ENCODE peak calls at places on chromosomes 12 and 14, in six cellular contexts. N is K562, P is HepG2, V is thyroid gland, W is ovary, T is uterus. Q is an unnamed sample.

GRCh38 chr14:55254581-55254980 is 16.6 kb upstream of the FBXO34 start:
- DNase-seq in N (no peak), P (no peak), V (no peak), W (no peak), T (no peak), Q (no peak)

GRCh38 chr14:34851395-34851794 is 23.8 kb downstream of the BAZ1A start:
- DNase-seq in N (no peak), P (no peak), V (no peak), W (no peak), T (no peak), Q (no peak)

GRCh38 chr14:43803076-43803689 is 703.9 kb downstream of the FSCB start:
- DNase-seq in N (no peak), P (no peak), V (no peak), W (no peak), T (no peak), Q (no peak)

GRCh38 chr14:93103392-93104080 is 12.2 kb downstream of the ITPK1 start:
- DNase-seq in N (no peak), P (no peak), V (peak), W (no peak), T (no peak), Q (no peak)

GRCh38 chr12:48004039-48004940 is at the start of gene COL2A1:
- DNase-seq in N (no peak), P (no peak), V (peak), W (no peak), T (no peak), Q (no peak)

GRCh38 chr12:110314308-110314707 is 33.3 kb downstream of the ATP2A2 start:
- DNase-seq in N (no peak), P (peak), V (no peak), W (no peak), T (no peak), Q (no peak)

GRCh38 chr12:69405466-69405865 is 45.9 kb downstream of the YEATS4 start:
- DNase-seq in N (no peak), P (peak), V (no peak), W (no peak), T (peak), Q (no peak)

GRCh38 chr14:105076805-105077648 is 11.8 kb upstream of the GPR132 start:
- DNase-seq in N (no peak), P (no peak), V (no peak), W (no peak), T (no peak), Q (no peak)

GRCh38 chr12:25352078-25352918 is 101.6 kb upstream of the KRAS start:
- DNase-seq in N (no peak), P (no peak), V (no peak), W (no peak), T (no peak), Q (no peak)

GRCh38 chr14:57025456-57025855 is 215.2 kb upstream of the OTX2 start:
- DNase-seq in N (peak), P (no peak), V (no peak), W (no peak), T (no peak), Q (no peak)

GRCh38 chr12:87150969-87151662 is 878.1 kb downstream of the C12orf50 start:
- DNase-seq in N (no peak), P (no peak), V (no peak), W (no peak), T (no peak), Q (no peak)

GRCh38 chr12:51662728-51663154 is 71.7 kb downstream of the SCN8A start:
- DNase-seq in N (no peak), P (peak), V (no peak), W (no peak), T (no peak), Q (no peak)

GRCh38 chr12:69630191-69630590 is 19.5 kb upstream of the LRRC10 start:
- DNase-seq in N (peak), P (peak), V (no peak), W (no peak), T (no peak), Q (no peak)

GRCh38 chr12:106074706-106075392 is 63.9 kb downstream of the NUAK1 start:
- DNase-seq in N (no peak), P (no peak), V (no peak), W (no peak), T (no peak), Q (no peak)

GRCh38 chr12:27969011-27969900 is 3.3 kb downstream of the PTHLH start:
- DNase-seq in N (no peak), P (no peak), V (peak), W (no peak), T (peak), Q (peak)

GRCh38 chr12:108634225-108634795 is 616 bp upstream of the SELPLG start:
- DNase-seq in N (peak), P (no peak), V (no peak), W (peak), T (no peak), Q (no peak)

GRCh38 chr14:53391156-53391555 is 238.0 kb upstream of the DDHD1 start:
- DNase-seq in N (no peak), P (peak), V (no peak), W (no peak), T (peak), Q (no peak)

DNA sequence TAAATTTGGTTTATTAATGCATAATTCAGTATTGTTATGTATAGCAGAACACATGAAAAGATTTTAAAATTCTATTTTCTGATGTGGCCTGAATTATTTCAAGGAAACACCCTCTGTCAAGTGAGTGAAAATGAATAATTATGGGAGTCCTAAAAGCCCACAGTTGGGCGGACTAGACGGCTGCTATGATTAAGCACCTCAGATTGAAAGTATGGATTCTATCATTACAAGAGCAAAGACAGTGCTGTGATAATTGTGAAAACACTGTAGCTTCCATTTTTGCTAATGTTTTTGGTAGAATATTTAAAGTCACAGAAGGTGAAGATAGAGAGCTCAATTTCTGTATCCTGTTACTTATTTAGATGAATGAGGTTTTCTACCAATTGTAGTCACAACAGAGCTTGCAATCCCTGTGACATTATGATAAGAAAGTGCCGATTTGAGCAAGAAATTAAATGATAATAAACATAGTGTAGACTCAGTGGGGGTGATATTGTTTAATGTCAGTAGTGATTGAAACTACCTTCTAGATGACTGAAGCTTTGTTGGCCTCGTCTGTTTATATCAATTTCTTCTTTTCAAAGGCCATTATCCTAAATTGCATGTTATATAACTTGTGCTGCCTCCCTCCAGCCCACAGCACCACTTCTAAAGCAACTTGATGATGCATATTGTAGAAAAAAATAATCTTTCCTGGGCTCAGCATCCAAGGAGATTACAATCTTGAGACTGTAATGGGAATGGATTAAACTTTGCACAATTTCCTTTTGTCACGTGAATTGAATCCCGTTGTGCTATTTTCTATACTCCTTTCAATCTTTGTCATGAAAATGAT is 359.8 kb downstream of the BTG1 start:
- DNase-seq in N (no peak), P (no peak), V (no peak), W (no peak), T (no peak), Q (no peak)
- TF ChIP-seq POLR2A in N (no peak), P (no peak), V (no peak), W (no peak), T (no peak), Q (no peak)

GRCh38 chr12:21962236-21962635 is 21.0 kb upstream of the ABCC9 start:
- DNase-seq in N (no peak), P (no peak), V (no peak), W (no peak), T (no peak), Q (no peak)
- TF ChIP-seq POLR2A in N (no peak), P (no peak), V (no peak), W (no peak), T (no peak), Q (no peak)

DNA sequence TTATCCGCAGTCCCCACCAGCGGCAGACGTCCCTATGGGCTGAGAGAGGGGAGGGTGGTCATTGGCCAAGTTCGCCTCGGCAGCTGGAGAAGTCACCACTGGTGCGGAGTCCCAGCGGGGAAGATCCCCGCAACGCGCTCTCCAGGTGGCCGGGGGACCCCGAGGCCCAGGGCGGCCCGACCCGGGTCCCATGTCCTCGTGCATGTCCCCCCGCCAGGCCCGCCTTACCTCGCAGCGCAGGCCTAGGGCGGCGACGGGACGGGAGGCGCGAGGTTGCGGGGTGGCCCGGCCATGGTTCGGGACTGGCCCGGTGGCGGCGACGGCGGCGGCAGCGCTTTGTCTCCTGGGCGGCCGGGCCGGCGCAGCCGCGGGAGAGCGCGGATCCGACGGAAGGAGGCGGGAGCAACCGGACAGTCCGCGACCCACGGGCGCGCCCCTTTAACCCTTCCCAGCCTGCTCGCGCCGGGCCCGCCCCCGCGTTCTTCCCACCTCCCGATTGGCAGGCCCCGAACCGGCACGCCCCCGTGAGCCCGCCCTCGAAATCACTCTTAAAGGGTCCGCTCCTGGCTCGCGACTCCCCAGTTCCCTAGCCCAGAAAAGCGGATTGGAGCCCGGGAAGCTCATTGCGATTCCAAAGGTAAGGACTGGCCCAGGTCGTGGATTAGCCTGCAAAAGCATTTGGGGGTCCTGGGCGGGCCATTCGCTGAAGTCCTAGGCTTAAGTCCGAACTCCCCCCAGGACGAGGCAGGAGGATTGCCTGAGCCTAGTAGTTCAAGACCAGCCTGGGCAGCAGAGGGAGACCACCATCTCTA is at the start of gene PHETA1:
- DNase-seq in N (peak), P (peak), V (peak), W (peak), T (peak), Q (peak)
- TF ChIP-seq POLR2A in N (peak), P (peak), V (no peak), W (peak), T (peak), Q (peak)

GRCh38 chr12:57093412-57094193 is 4.7 kb downstream of the NAB2 start:
- DNase-seq in N (peak), P (no peak), V (peak), W (peak), T (peak), Q (peak)
- TF ChIP-seq POLR2A in N (peak), P (no peak), V (no peak), W (no peak), T (peak), Q (no peak)

GRCh38 chr12:56165369-56165768 is 7.2 kb downstream of the MYL6 start:
- DNase-seq in N (no peak), P (no peak), V (no peak), W (no peak), T (no peak), Q (no peak)
- TF ChIP-seq POLR2A in N (no peak), P (no peak), V (no peak), W (no peak), T (no peak), Q (no peak)

Q was measured in body of pancreas.